ENCODE peak calls at places on chromosomes 16 and 17, in nine cellular contexts. One of them, this sample, is unnamed.

GRCh38 chr16:64993464-64993863 is 128.4 kb downstream of the CDH11 start:
- DNase-seq in stimulated activated CD8-positive, alpha-beta memory T cell treated with anti-CD3 and anti-CD28 coated beads, Interleukin-12 subunit alpha, Interleukin-12 subunit beta, amount 100 ng/mL, for 4 hours: no peak
- DNase-seq in HTR-8/SVneo: no peak
- DNase-seq in HFFc6: no peak
- DNase-seq in activated CD4-positive, alpha-beta T cell treated with anti-CD3 and anti-CD28 coated beads for 24 hours: no peak
- DNase-seq in HCEC 1CT: no peak
- DNase-seq in AG10803: no peak
- DNase-seq in pancreas: no peak
- DNase-seq in left kidney: no peak
- DNase-seq in this sample: no peak

GRCh38 chr16:54720259-54720658 is 210.4 kb upstream of the IRX5 start:
- DNase-seq in stimulated activated CD8-positive, alpha-beta memory T cell treated with anti-CD3 and anti-CD28 coated beads, Interleukin-12 subunit alpha, Interleukin-12 subunit beta, amount 100 ng/mL, for 4 hours: no peak
- DNase-seq in HTR-8/SVneo: no peak
- DNase-seq in HFFc6: no peak
- DNase-seq in activated CD4-positive, alpha-beta T cell treated with anti-CD3 and anti-CD28 coated beads for 24 hours: no peak
- DNase-seq in HCEC 1CT: no peak
- DNase-seq in AG10803: no peak
- DNase-seq in pancreas: no peak
- DNase-seq in left kidney: no peak
- DNase-seq in this sample: no peak

GRCh38 chr16:1149101-1149636 is 3.7 kb upstream of the CACNA1H start:
- DNase-seq in stimulated activated CD8-positive, alpha-beta memory T cell treated with anti-CD3 and anti-CD28 coated beads, Interleukin-12 subunit alpha, Interleukin-12 subunit beta, amount 100 ng/mL, for 4 hours: no peak
- DNase-seq in HTR-8/SVneo: no peak
- DNase-seq in HFFc6: no peak
- DNase-seq in activated CD4-positive, alpha-beta T cell treated with anti-CD3 and anti-CD28 coated beads for 24 hours: no peak
- DNase-seq in HCEC 1CT: no peak
- DNase-seq in AG10803: no peak
- DNase-seq in pancreas: no peak
- DNase-seq in left kidney: no peak
- DNase-seq in this sample: no peak

GRCh38 chr16:17269434-17269833 is 201.3 kb downstream of the XYLT1 start:
- DNase-seq in stimulated activated CD8-positive, alpha-beta memory T cell treated with anti-CD3 and anti-CD28 coated beads, Interleukin-12 subunit alpha, Interleukin-12 subunit beta, amount 100 ng/mL, for 4 hours: no peak
- DNase-seq in HTR-8/SVneo: no peak
- DNase-seq in HFFc6: no peak
- DNase-seq in activated CD4-positive, alpha-beta T cell treated with anti-CD3 and anti-CD28 coated beads for 24 hours: no peak
- DNase-seq in HCEC 1CT: peak; percentile 15
- DNase-seq in AG10803: peak; percentile 43
- DNase-seq in pancreas: no peak
- DNase-seq in left kidney: no peak
- DNase-seq in this sample: no peak

GRCh38 chr17:4195306-4195705 is 52.3 kb downstream of the CYB5D2 start:
- DNase-seq in stimulated activated CD8-positive, alpha-beta memory T cell treated with anti-CD3 and anti-CD28 coated beads, Interleukin-12 subunit alpha, Interleukin-12 subunit beta, amount 100 ng/mL, for 4 hours: no peak
- DNase-seq in HTR-8/SVneo: no peak
- DNase-seq in HFFc6: no peak
- DNase-seq in activated CD4-positive, alpha-beta T cell treated with anti-CD3 and anti-CD28 coated beads for 24 hours: no peak
- DNase-seq in HCEC 1CT: peak; percentile 37
- DNase-seq in AG10803: peak; percentile 80
- DNase-seq in pancreas: no peak
- DNase-seq in left kidney: no peak
- DNase-seq in this sample: no peak

GRCh38 chr17:79269620-79270019 is 195.0 kb downstream of the ENGASE start:
- DNase-seq in stimulated activated CD8-positive, alpha-beta memory T cell treated with anti-CD3 and anti-CD28 coated beads, Interleukin-12 subunit alpha, Interleukin-12 subunit beta, amount 100 ng/mL, for 4 hours: no peak
- DNase-seq in HTR-8/SVneo: no peak
- DNase-seq in HFFc6: no peak
- DNase-seq in activated CD4-positive, alpha-beta T cell treated with anti-CD3 and anti-CD28 coated beads for 24 hours: no peak
- DNase-seq in HCEC 1CT: no peak
- DNase-seq in AG10803: no peak
- DNase-seq in pancreas: no peak
- DNase-seq in left kidney: no peak
- DNase-seq in this sample: no peak

GRCh38 chr17:82517230-82517865 is 2.2 kb upstream of the FOXK2 start:
- DNase-seq in stimulated activated CD8-positive, alpha-beta memory T cell treated with anti-CD3 and anti-CD28 coated beads, Interleukin-12 subunit alpha, Interleukin-12 subunit beta, amount 100 ng/mL, for 4 hours: no peak
- DNase-seq in HTR-8/SVneo: no peak
- DNase-seq in HFFc6: no peak
- DNase-seq in activated CD4-positive, alpha-beta T cell treated with anti-CD3 and anti-CD28 coated beads for 24 hours: no peak
- DNase-seq in HCEC 1CT: no peak
- DNase-seq in AG10803: peak; percentile 60
- DNase-seq in pancreas: no peak
- DNase-seq in left kidney: no peak
- DNase-seq in this sample: no peak

GRCh38 chr17:38361700-38362465 is 10.2 kb downstream of the SOCS7 start:
- DNase-seq in stimulated activated CD8-positive, alpha-beta memory T cell treated with anti-CD3 and anti-CD28 coated beads, Interleukin-12 subunit alpha, Interleukin-12 subunit beta, amount 100 ng/mL, for 4 hours: no peak
- DNase-seq in HTR-8/SVneo: no peak
- DNase-seq in HFFc6: peak; percentile 48
- DNase-seq in activated CD4-positive, alpha-beta T cell treated with anti-CD3 and anti-CD28 coated beads for 24 hours: no peak
- DNase-seq in HCEC 1CT: no peak
- DNase-seq in AG10803: peak; percentile 45
- DNase-seq in pancreas: no peak
- DNase-seq in left kidney: peak; percentile 22
- DNase-seq in this sample: no peak

GRCh38 chr17:47929218-47930000 is 12.0 kb upstream of the PNPO start:
- DNase-seq in stimulated activated CD8-positive, alpha-beta memory T cell treated with anti-CD3 and anti-CD28 coated beads, Interleukin-12 subunit alpha, Interleukin-12 subunit beta, amount 100 ng/mL, for 4 hours: no peak
- DNase-seq in HTR-8/SVneo: no peak
- DNase-seq in HFFc6: no peak
- DNase-seq in activated CD4-positive, alpha-beta T cell treated with anti-CD3 and anti-CD28 coated beads for 24 hours: no peak
- DNase-seq in HCEC 1CT: no peak
- DNase-seq in AG10803: no peak
- DNase-seq in pancreas: no peak
- DNase-seq in left kidney: no peak
- DNase-seq in this sample: no peak

GRCh38 chr16:88974080-88974479 is 2.9 kb downstream of the CBFA2T3 start:
- DNase-seq in stimulated activated CD8-positive, alpha-beta memory T cell treated with anti-CD3 and anti-CD28 coated beads, Interleukin-12 subunit alpha, Interleukin-12 subunit beta, amount 100 ng/mL, for 4 hours: no peak
- DNase-seq in HTR-8/SVneo: no peak
- DNase-seq in HFFc6: no peak
- DNase-seq in activated CD4-positive, alpha-beta T cell treated with anti-CD3 and anti-CD28 coated beads for 24 hours: no peak
- DNase-seq in HCEC 1CT: no peak
- DNase-seq in AG10803: no peak
- DNase-seq in pancreas: no peak
- DNase-seq in left kidney: no peak
- DNase-seq in this sample: no peak

GRCh38 chr17:48486557-48486956 is 44.3 kb downstream of the HOXB1 start:
- DNase-seq in stimulated activated CD8-positive, alpha-beta memory T cell treated with anti-CD3 and anti-CD28 coated beads, Interleukin-12 subunit alpha, Interleukin-12 subunit beta, amount 100 ng/mL, for 4 hours: no peak
- DNase-seq in HTR-8/SVneo: peak; percentile 92
- DNase-seq in HFFc6: peak; percentile 91
- DNase-seq in activated CD4-positive, alpha-beta T cell treated with anti-CD3 and anti-CD28 coated beads for 24 hours: no peak
- DNase-seq in HCEC 1CT: peak; percentile 97
- DNase-seq in AG10803: peak; percentile 99
- DNase-seq in pancreas: no peak
- DNase-seq in left kidney: peak; percentile 50
- DNase-seq in this sample: no peak

GRCh38 chr17:8222380-8222629 is 11.9 kb upstream of the AURKB start:
- DNase-seq in stimulated activated CD8-positive, alpha-beta memory T cell treated with anti-CD3 and anti-CD28 coated beads, Interleukin-12 subunit alpha, Interleukin-12 subunit beta, amount 100 ng/mL, for 4 hours: no peak
- DNase-seq in HTR-8/SVneo: no peak
- DNase-seq in HFFc6: no peak
- DNase-seq in activated CD4-positive, alpha-beta T cell treated with anti-CD3 and anti-CD28 coated beads for 24 hours: no peak
- DNase-seq in HCEC 1CT: no peak
- DNase-seq in AG10803: no peak
- DNase-seq in pancreas: no peak
- DNase-seq in left kidney: no peak
- DNase-seq in this sample: no peak

GRCh38 chr17:40097931-40098845 is 2.2 kb downstream of the NR1D1 start:
- DNase-seq in stimulated activated CD8-positive, alpha-beta memory T cell treated with anti-CD3 and anti-CD28 coated beads, Interleukin-12 subunit alpha, Interleukin-12 subunit beta, amount 100 ng/mL, for 4 hours: no peak
- DNase-seq in HTR-8/SVneo: no peak
- DNase-seq in HFFc6: peak; percentile 56
- DNase-seq in activated CD4-positive, alpha-beta T cell treated with anti-CD3 and anti-CD28 coated beads for 24 hours: no peak
- DNase-seq in HCEC 1CT: peak; percentile 81
- DNase-seq in AG10803: peak; percentile 75
- DNase-seq in pancreas: peak; percentile 89
- DNase-seq in left kidney: no peak
- DNase-seq in this sample: no peak

GRCh38 chr16:8729779-8730334 is 55.4 kb downstream of the ABAT start:
- DNase-seq in stimulated activated CD8-positive, alpha-beta memory T cell treated with anti-CD3 and anti-CD28 coated beads, Interleukin-12 subunit alpha, Interleukin-12 subunit beta, amount 100 ng/mL, for 4 hours: no peak
- DNase-seq in HTR-8/SVneo: no peak
- DNase-seq in HFFc6: no peak
- DNase-seq in activated CD4-positive, alpha-beta T cell treated with anti-CD3 and anti-CD28 coated beads for 24 hours: no peak
- DNase-seq in HCEC 1CT: no peak
- DNase-seq in AG10803: no peak
- DNase-seq in pancreas: no peak
- DNase-seq in left kidney: no peak
- DNase-seq in this sample: no peak

GRCh38 chr17:72273301-72274056 is 152.7 kb downstream of the SOX9 start:
- DNase-seq in stimulated activated CD8-positive, alpha-beta memory T cell treated with anti-CD3 and anti-CD28 coated beads, Interleukin-12 subunit alpha, Interleukin-12 subunit beta, amount 100 ng/mL, for 4 hours: no peak
- DNase-seq in HTR-8/SVneo: no peak
- DNase-seq in HFFc6: no peak
- DNase-seq in activated CD4-positive, alpha-beta T cell treated with anti-CD3 and anti-CD28 coated beads for 24 hours: no peak
- DNase-seq in HCEC 1CT: no peak
- DNase-seq in AG10803: no peak
- DNase-seq in pancreas: no peak
- DNase-seq in left kidney: peak; percentile 54
- DNase-seq in this sample: no peak

GRCh38 chr17:64103751-64104364 is 26.1 kb downstream of the ERN1 start:
- DNase-seq in stimulated activated CD8-positive, alpha-beta memory T cell treated with anti-CD3 and anti-CD28 coated beads, Interleukin-12 subunit alpha, Interleukin-12 subunit beta, amount 100 ng/mL, for 4 hours: no peak
- DNase-seq in HTR-8/SVneo: peak; percentile 48
- DNase-seq in HFFc6: peak; percentile 22
- DNase-seq in activated CD4-positive, alpha-beta T cell treated with anti-CD3 and anti-CD28 coated beads for 24 hours: no peak
- DNase-seq in HCEC 1CT: peak; percentile 69
- DNase-seq in AG10803: peak; percentile 58
- DNase-seq in pancreas: no peak
- DNase-seq in left kidney: no peak
- DNase-seq in this sample: peak; percentile 11

GRCh38 chr16:51248217-51248616 is 97.1 kb upstream of the SALL1 start:
- DNase-seq in stimulated activated CD8-positive, alpha-beta memory T cell treated with anti-CD3 and anti-CD28 coated beads, Interleukin-12 subunit alpha, Interleukin-12 subunit beta, amount 100 ng/mL, for 4 hours: no peak
- DNase-seq in HTR-8/SVneo: no peak
- DNase-seq in HFFc6: no peak
- DNase-seq in activated CD4-positive, alpha-beta T cell treated with anti-CD3 and anti-CD28 coated beads for 24 hours: no peak
- DNase-seq in HCEC 1CT: no peak
- DNase-seq in AG10803: no peak
- DNase-seq in pancreas: no peak
- DNase-seq in left kidney: no peak
- DNase-seq in this sample: no peak

GRCh38 chr16:77993111-77993571 is 29.2 kb upstream of the CLEC3A start:
- DNase-seq in stimulated activated CD8-positive, alpha-beta memory T cell treated with anti-CD3 and anti-CD28 coated beads, Interleukin-12 subunit alpha, Interleukin-12 subunit beta, amount 100 ng/mL, for 4 hours: no peak
- DNase-seq in HTR-8/SVneo: no peak
- DNase-seq in HFFc6: no peak
- DNase-seq in activated CD4-positive, alpha-beta T cell treated with anti-CD3 and anti-CD28 coated beads for 24 hours: no peak
- DNase-seq in HCEC 1CT: no peak
- DNase-seq in AG10803: peak; percentile 76
- DNase-seq in pancreas: no peak
- DNase-seq in left kidney: no peak
- DNase-seq in this sample: no peak

GRCh38 chr17:31918701-31919128 is 17.2 kb upstream of the UTP6 start:
- DNase-seq in stimulated activated CD8-positive, alpha-beta memory T cell treated with anti-CD3 and anti-CD28 coated beads, Interleukin-12 subunit alpha, Interleukin-12 subunit beta, amount 100 ng/mL, for 4 hours: no peak
- DNase-seq in HTR-8/SVneo: no peak
- DNase-seq in HFFc6: no peak
- DNase-seq in activated CD4-positive, alpha-beta T cell treated with anti-CD3 and anti-CD28 coated beads for 24 hours: no peak
- DNase-seq in HCEC 1CT: no peak
- DNase-seq in AG10803: no peak
- DNase-seq in pancreas: no peak
- DNase-seq in left kidney: no peak
- DNase-seq in this sample: no peak

GRCh38 chr16:82432261-82432660 is 194.5 kb upstream of the CDH13 start:
- DNase-seq in stimulated activated CD8-positive, alpha-beta memory T cell treated with anti-CD3 and anti-CD28 coated beads, Interleukin-12 subunit alpha, Interleukin-12 subunit beta, amount 100 ng/mL, for 4 hours: no peak
- DNase-seq in HTR-8/SVneo: no peak
- DNase-seq in HFFc6: no peak
- DNase-seq in activated CD4-positive, alpha-beta T cell treated with anti-CD3 and anti-CD28 coated beads for 24 hours: no peak
- DNase-seq in HCEC 1CT: peak; percentile 23
- DNase-seq in AG10803: peak; percentile 16
- DNase-seq in pancreas: no peak
- DNase-seq in left kidney: peak; percentile 18
- DNase-seq in this sample: no peak

GRCh38 chr16:80250376-80250775 is 290.4 kb upstream of the DYNLRB2 start:
- DNase-seq in stimulated activated CD8-positive, alpha-beta memory T cell treated with anti-CD3 and anti-CD28 coated beads, Interleukin-12 subunit alpha, Interleukin-12 subunit beta, amount 100 ng/mL, for 4 hours: no peak
- DNase-seq in HTR-8/SVneo: no peak
- DNase-seq in HFFc6: peak; percentile 25
- DNase-seq in activated CD4-positive, alpha-beta T cell treated with anti-CD3 and anti-CD28 coated beads for 24 hours: no peak
- DNase-seq in HCEC 1CT: no peak
- DNase-seq in AG10803: no peak
- DNase-seq in pancreas: no peak
- DNase-seq in left kidney: no peak
- DNase-seq in this sample: no peak

GRCh38 chr16:57530531-57531252 is 5.7 kb downstream of the CCDC102A start:
- DNase-seq in stimulated activated CD8-positive, alpha-beta memory T cell treated with anti-CD3 and anti-CD28 coated beads, Interleukin-12 subunit alpha, Interleukin-12 subunit beta, amount 100 ng/mL, for 4 hours: no peak
- DNase-seq in HTR-8/SVneo: no peak
- DNase-seq in HFFc6: no peak
- DNase-seq in activated CD4-positive, alpha-beta T cell treated with anti-CD3 and anti-CD28 coated beads for 24 hours: no peak
- DNase-seq in HCEC 1CT: no peak
- DNase-seq in AG10803: no peak
- DNase-seq in pancreas: no peak
- DNase-seq in left kidney: no peak
- DNase-seq in this sample: no peak

GRCh38 chr16:88309905-88310259 is 72.9 kb upstream of the ZNF469 start:
- DNase-seq in stimulated activated CD8-positive, alpha-beta memory T cell treated with anti-CD3 and anti-CD28 coated beads, Interleukin-12 subunit alpha, Interleukin-12 subunit beta, amount 100 ng/mL, for 4 hours: no peak
- DNase-seq in HTR-8/SVneo: peak; percentile 42
- DNase-seq in HFFc6: no peak
- DNase-seq in activated CD4-positive, alpha-beta T cell treated with anti-CD3 and anti-CD28 coated beads for 24 hours: no peak
- DNase-seq in HCEC 1CT: no peak
- DNase-seq in AG10803: no peak
- DNase-seq in pancreas: no peak
- DNase-seq in left kidney: no peak
- DNase-seq in this sample: no peak

GRCh38 chr16:81582655-81583441 is 138.2 kb downstream of the CMIP start:
- DNase-seq in stimulated activated CD8-positive, alpha-beta memory T cell treated with anti-CD3 and anti-CD28 coated beads, Interleukin-12 subunit alpha, Interleukin-12 subunit beta, amount 100 ng/mL, for 4 hours: no peak
- DNase-seq in HTR-8/SVneo: no peak
- DNase-seq in HFFc6: peak; percentile 33
- DNase-seq in activated CD4-positive, alpha-beta T cell treated with anti-CD3 and anti-CD28 coated beads for 24 hours: no peak
- DNase-seq in HCEC 1CT: no peak
- DNase-seq in AG10803: peak; percentile 63
- DNase-seq in pancreas: peak; percentile 26
- DNase-seq in left kidney: no peak
- DNase-seq in this sample: no peak

GRCh38 chr16:63466-63865 is 9.0 kb downstream of the RHBDF1 start:
- DNase-seq in stimulated activated CD8-positive, alpha-beta memory T cell treated with anti-CD3 and anti-CD28 coated beads, Interleukin-12 subunit alpha, Interleukin-12 subunit beta, amount 100 ng/mL, for 4 hours: no peak
- DNase-seq in HTR-8/SVneo: no peak
- DNase-seq in HFFc6: no peak
- DNase-seq in activated CD4-positive, alpha-beta T cell treated with anti-CD3 and anti-CD28 coated beads for 24 hours: no peak
- DNase-seq in HCEC 1CT: no peak
- DNase-seq in AG10803: no peak
- DNase-seq in pancreas: no peak
- DNase-seq in left kidney: no peak
- DNase-seq in this sample: no peak

GRCh38 chr16:75471723-75472634 is 7.5 kb upstream of the TMEM170A start:
- DNase-seq in stimulated activated CD8-positive, alpha-beta memory T cell treated with anti-CD3 and anti-CD28 coated beads, Interleukin-12 subunit alpha, Interleukin-12 subunit beta, amount 100 ng/mL, for 4 hours: no peak
- DNase-seq in HTR-8/SVneo: peak; percentile 89
- DNase-seq in HFFc6: peak; percentile 60
- DNase-seq in activated CD4-positive, alpha-beta T cell treated with anti-CD3 and anti-CD28 coated beads for 24 hours: peak; percentile 20
- DNase-seq in HCEC 1CT: peak; percentile 53
- DNase-seq in AG10803: peak; percentile 59
- DNase-seq in pancreas: peak; percentile 39
- DNase-seq in left kidney: peak; percentile 80
- DNase-seq in this sample: no peak

This sample was measured in NK-92 treated with Interleukin-12 subunit alpha and Interleukin-12 subunit beta, amount 100 ng/mL, for 24 hours.